ENCODE peak calls at places on chromosomes 11 and 22, in seven cellular contexts. One of them, this sample, is unnamed.

GRCh38 chr11:108568183-108568858 is 25.2 kb downstream of the EXPH5 start:
- DNase-seq in NCI-H524 treated with DMSO at 0.1 percent for 48 hours: no peak
- DNase-seq in CD4-positive, alpha-beta memory T cell: no peak
- DNase-seq in HuH-7.5: no peak
- DNase-seq in T follicular helper cell: no peak
- DNase-seq in activated CD4-positive, alpha-beta T cell treated with anti-CD3 and anti-CD28 coated beads for 4 hours: no peak
- DNase-seq in H54: no peak
- DNase-seq in this sample: no peak

GRCh38 chr11:2655320-2655719 is 44.5 kb downstream of the KCNQ1OT1 start:
- DNase-seq in HuH-7.5: no peak
- DNase-seq in H54: no peak
- DNase-seq in CD4-positive, alpha-beta memory T cell: no peak
- DNase-seq in NCI-H524 treated with DMSO at 0.1 percent for 48 hours: no peak
- DNase-seq in activated CD4-positive, alpha-beta T cell treated with anti-CD3 and anti-CD28 coated beads for 4 hours: no peak
- DNase-seq in T follicular helper cell: no peak
- DNase-seq in this sample: no peak

GRCh38 chr11:63944987-63945386 is 6.2 kb downstream of the NAA40 start:
- DNase-seq in HuH-7.5: peak
- DNase-seq in CD4-positive, alpha-beta memory T cell: no peak
- DNase-seq in H54: no peak
- DNase-seq in activated CD4-positive, alpha-beta T cell treated with anti-CD3 and anti-CD28 coated beads for 4 hours: no peak
- DNase-seq in T follicular helper cell: no peak
- DNase-seq in NCI-H524 treated with DMSO at 0.1 percent for 48 hours: no peak
- DNase-seq in this sample: peak

GRCh38 chr22:24067587-24068376 is 56.7 kb downstream of the CABIN1 start:
- DNase-seq in H54: no peak
- DNase-seq in activated CD4-positive, alpha-beta T cell treated with anti-CD3 and anti-CD28 coated beads for 4 hours: no peak
- DNase-seq in NCI-H524 treated with DMSO at 0.1 percent for 48 hours: no peak
- DNase-seq in CD4-positive, alpha-beta memory T cell: no peak
- DNase-seq in HuH-7.5: no peak
- DNase-seq in T follicular helper cell: no peak
- DNase-seq in this sample: no peak

GRCh38 chr11:78101073-78101472 is 21.4 kb upstream of the NDUFC2 start:
- DNase-seq in CD4-positive, alpha-beta memory T cell: no peak
- DNase-seq in T follicular helper cell: no peak
- DNase-seq in H54: no peak
- DNase-seq in activated CD4-positive, alpha-beta T cell treated with anti-CD3 and anti-CD28 coated beads for 4 hours: no peak
- DNase-seq in HuH-7.5: no peak
- DNase-seq in NCI-H524 treated with DMSO at 0.1 percent for 48 hours: no peak
- DNase-seq in this sample: no peak

GRCh38 chr22:29933619-29934018 is 50.6 kb downstream of the MTMR3 start:
- DNase-seq in activated CD4-positive, alpha-beta T cell treated with anti-CD3 and anti-CD28 coated beads for 4 hours: no peak
- DNase-seq in CD4-positive, alpha-beta memory T cell: no peak
- DNase-seq in HuH-7.5: no peak
- DNase-seq in NCI-H524 treated with DMSO at 0.1 percent for 48 hours: no peak
- DNase-seq in T follicular helper cell: no peak
- DNase-seq in H54: no peak
- DNase-seq in this sample: no peak

GRCh38 chr22:36143066-36143815 is 17.3 kb downstream of the APOL3 start:
- DNase-seq in CD4-positive, alpha-beta memory T cell: no peak
- DNase-seq in NCI-H524 treated with DMSO at 0.1 percent for 48 hours: no peak
- DNase-seq in T follicular helper cell: no peak
- DNase-seq in activated CD4-positive, alpha-beta T cell treated with anti-CD3 and anti-CD28 coated beads for 4 hours: no peak
- DNase-seq in HuH-7.5: no peak
- DNase-seq in H54: no peak
- DNase-seq in this sample: no peak

GRCh38 chr11:131675489-131675888 is 305.1 kb downstream of the NTM start:
- DNase-seq in NCI-H524 treated with DMSO at 0.1 percent for 48 hours: no peak
- DNase-seq in H54: no peak
- DNase-seq in activated CD4-positive, alpha-beta T cell treated with anti-CD3 and anti-CD28 coated beads for 4 hours: no peak
- DNase-seq in HuH-7.5: no peak
- DNase-seq in T follicular helper cell: no peak
- DNase-seq in CD4-positive, alpha-beta memory T cell: no peak
- DNase-seq in this sample: peak

GRCh38 chr11:114367244-114367957 is 32.9 kb downstream of the C11orf71 start:
- DNase-seq in HuH-7.5: no peak
- DNase-seq in T follicular helper cell: no peak
- DNase-seq in H54: no peak
- DNase-seq in activated CD4-positive, alpha-beta T cell treated with anti-CD3 and anti-CD28 coated beads for 4 hours: no peak
- DNase-seq in NCI-H524 treated with DMSO at 0.1 percent for 48 hours: no peak
- DNase-seq in CD4-positive, alpha-beta memory T cell: no peak
- DNase-seq in this sample: no peak

GRCh38 chr22:25645964-25646363 is 81.5 kb downstream of the GRK3 start:
- DNase-seq in HuH-7.5: no peak
- DNase-seq in T follicular helper cell: no peak
- DNase-seq in CD4-positive, alpha-beta memory T cell: no peak
- DNase-seq in H54: peak
- DNase-seq in NCI-H524 treated with DMSO at 0.1 percent for 48 hours: no peak
- DNase-seq in activated CD4-positive, alpha-beta T cell treated with anti-CD3 and anti-CD28 coated beads for 4 hours: no peak
- DNase-seq in this sample: no peak

GRCh38 chr11:69540118-69541000 is 58.9 kb downstream of the LINC01488 start:
- DNase-seq in HuH-7.5: no peak
- DNase-seq in CD4-positive, alpha-beta memory T cell: no peak
- DNase-seq in H54: no peak
- DNase-seq in T follicular helper cell: no peak
- DNase-seq in activated CD4-positive, alpha-beta T cell treated with anti-CD3 and anti-CD28 coated beads for 4 hours: no peak
- DNase-seq in NCI-H524 treated with DMSO at 0.1 percent for 48 hours: no peak
- DNase-seq in this sample: peak

GRCh38 chr22:44497218-44497903 is 672 bp downstream of the RTL6 start:
- DNase-seq in HuH-7.5: no peak
- DNase-seq in CD4-positive, alpha-beta memory T cell: peak
- DNase-seq in NCI-H524 treated with DMSO at 0.1 percent for 48 hours: no peak
- DNase-seq in T follicular helper cell: no peak
- DNase-seq in activated CD4-positive, alpha-beta T cell treated with anti-CD3 and anti-CD28 coated beads for 4 hours: no peak
- DNase-seq in H54: no peak
- DNase-seq in this sample: no peak

GRCh38 chr11:75583710-75584658 is 21.9 kb downstream of the SERPINH1 start:
- DNase-seq in CD4-positive, alpha-beta memory T cell: no peak
- DNase-seq in activated CD4-positive, alpha-beta T cell treated with anti-CD3 and anti-CD28 coated beads for 4 hours: no peak
- DNase-seq in H54: no peak
- DNase-seq in HuH-7.5: peak
- DNase-seq in T follicular helper cell: no peak
- DNase-seq in NCI-H524 treated with DMSO at 0.1 percent for 48 hours: no peak
- DNase-seq in this sample: peak

GRCh38 chr11:27740362-27741024 is 40.2 kb upstream of the BDNF start:
- DNase-seq in activated CD4-positive, alpha-beta T cell treated with anti-CD3 and anti-CD28 coated beads for 4 hours: no peak
- DNase-seq in CD4-positive, alpha-beta memory T cell: no peak
- DNase-seq in NCI-H524 treated with DMSO at 0.1 percent for 48 hours: no peak
- DNase-seq in H54: no peak
- DNase-seq in HuH-7.5: no peak
- DNase-seq in T follicular helper cell: no peak
- DNase-seq in this sample: no peak

GRCh38 chr22:50683086-50683993 is 10.7 kb downstream of the SHANK3 start:
- DNase-seq in activated CD4-positive, alpha-beta T cell treated with anti-CD3 and anti-CD28 coated beads for 4 hours: no peak
- DNase-seq in T follicular helper cell: no peak
- DNase-seq in H54: no peak
- DNase-seq in HuH-7.5: no peak
- DNase-seq in NCI-H524 treated with DMSO at 0.1 percent for 48 hours: no peak
- DNase-seq in CD4-positive, alpha-beta memory T cell: no peak
- DNase-seq in this sample: no peak

GRCh38 chr11:44617671-44618461 is 52.4 kb downstream of the CD82 start:
- DNase-seq in NCI-H524 treated with DMSO at 0.1 percent for 48 hours: no peak
- DNase-seq in CD4-positive, alpha-beta memory T cell: no peak
- DNase-seq in H54: no peak
- DNase-seq in activated CD4-positive, alpha-beta T cell treated with anti-CD3 and anti-CD28 coated beads for 4 hours: no peak
- DNase-seq in HuH-7.5: no peak
- DNase-seq in T follicular helper cell: no peak
- DNase-seq in this sample: no peak

GRCh38 chr11:46701078-46701654 is 335 bp downstream of the ZNF408 start:
- DNase-seq in HuH-7.5: no peak
- DNase-seq in NCI-H524 treated with DMSO at 0.1 percent for 48 hours: no peak
- DNase-seq in activated CD4-positive, alpha-beta T cell treated with anti-CD3 and anti-CD28 coated beads for 4 hours: no peak
- DNase-seq in T follicular helper cell: no peak
- DNase-seq in H54: no peak
- DNase-seq in CD4-positive, alpha-beta memory T cell: no peak
- DNase-seq in this sample: no peak

GRCh38 chr11:121419839-121420238 is 32.3 kb upstream of the SORL1 start:
- DNase-seq in H54: no peak
- DNase-seq in HuH-7.5: no peak
- DNase-seq in CD4-positive, alpha-beta memory T cell: no peak
- DNase-seq in T follicular helper cell: no peak
- DNase-seq in NCI-H524 treated with DMSO at 0.1 percent for 48 hours: no peak
- DNase-seq in activated CD4-positive, alpha-beta T cell treated with anti-CD3 and anti-CD28 coated beads for 4 hours: no peak
- DNase-seq in this sample: no peak

GRCh38 chr11:132981146-132981956 is 551.0 kb downstream of the OPCML start:
- DNase-seq in HuH-7.5: no peak
- DNase-seq in H54: no peak
- DNase-seq in activated CD4-positive, alpha-beta T cell treated with anti-CD3 and anti-CD28 coated beads for 4 hours: no peak
- DNase-seq in NCI-H524 treated with DMSO at 0.1 percent for 48 hours: no peak
- DNase-seq in CD4-positive, alpha-beta memory T cell: no peak
- DNase-seq in T follicular helper cell: no peak
- DNase-seq in this sample: no peak

GRCh38 chr22:19779685-19780268 is 19.2 kb downstream of the TBX1 start:
- DNase-seq in activated CD4-positive, alpha-beta T cell treated with anti-CD3 and anti-CD28 coated beads for 4 hours: no peak
- DNase-seq in HuH-7.5: no peak
- DNase-seq in H54: no peak
- DNase-seq in T follicular helper cell: no peak
- DNase-seq in CD4-positive, alpha-beta memory T cell: no peak
- DNase-seq in NCI-H524 treated with DMSO at 0.1 percent for 48 hours: no peak
- DNase-seq in this sample: peak

GRCh38 chr11:11841121-11841604 is 609 bp upstream of the USP47 start:
- DNase-seq in H54: peak
- DNase-seq in activated CD4-positive, alpha-beta T cell treated with anti-CD3 and anti-CD28 coated beads for 4 hours: no peak
- DNase-seq in CD4-positive, alpha-beta memory T cell: no peak
- DNase-seq in HuH-7.5: peak
- DNase-seq in T follicular helper cell: no peak
- DNase-seq in NCI-H524 treated with DMSO at 0.1 percent for 48 hours: no peak
- DNase-seq in this sample: peak

GRCh38 chr11:43920598-43921419 is 21.6 kb upstream of the C11orf96 start:
- DNase-seq in T follicular helper cell: no peak
- DNase-seq in NCI-H524 treated with DMSO at 0.1 percent for 48 hours: peak
- DNase-seq in CD4-positive, alpha-beta memory T cell: no peak
- DNase-seq in HuH-7.5: peak
- DNase-seq in activated CD4-positive, alpha-beta T cell treated with anti-CD3 and anti-CD28 coated beads for 4 hours: no peak
- DNase-seq in H54: peak
- DNase-seq in this sample: no peak

GRCh38 chr11:69669486-69669885 is 5.7 kb downstream of the LTO1 start:
- DNase-seq in activated CD4-positive, alpha-beta T cell treated with anti-CD3 and anti-CD28 coated beads for 4 hours: no peak
- DNase-seq in T follicular helper cell: no peak
- DNase-seq in CD4-positive, alpha-beta memory T cell: no peak
- DNase-seq in HuH-7.5: no peak
- DNase-seq in NCI-H524 treated with DMSO at 0.1 percent for 48 hours: no peak
- DNase-seq in H54: no peak
- DNase-seq in this sample: no peak

GRCh38 chr11:6474806-6475500 is 1.2 kb upstream of the TRIM3 start:
- DNase-seq in HuH-7.5: no peak
- DNase-seq in T follicular helper cell: no peak
- DNase-seq in H54: peak
- DNase-seq in NCI-H524 treated with DMSO at 0.1 percent for 48 hours: no peak
- DNase-seq in CD4-positive, alpha-beta memory T cell: peak
- DNase-seq in activated CD4-positive, alpha-beta T cell treated with anti-CD3 and anti-CD28 coated beads for 4 hours: no peak
- DNase-seq in this sample: no peak

GRCh38 chr11:844693-845644 is 2.3 kb downstream of the TSPAN4 start:
- DNase-seq in NCI-H524 treated with DMSO at 0.1 percent for 48 hours: no peak
- DNase-seq in T follicular helper cell: no peak
- DNase-seq in HuH-7.5: peak
- DNase-seq in CD4-positive, alpha-beta memory T cell: no peak
- DNase-seq in H54: peak
- DNase-seq in activated CD4-positive, alpha-beta T cell treated with anti-CD3 and anti-CD28 coated beads for 4 hours: no peak
- DNase-seq in this sample: peak

GRCh38 chr22:47213571-47214230 is 451.3 kb downstream of the TBC1D22A start:
- DNase-seq in activated CD4-positive, alpha-beta T cell treated with anti-CD3 and anti-CD28 coated beads for 4 hours: peak
- DNase-seq in CD4-positive, alpha-beta memory T cell: peak
- DNase-seq in T follicular helper cell: peak
- DNase-seq in NCI-H524 treated with DMSO at 0.1 percent for 48 hours: no peak
- DNase-seq in H54: peak
- DNase-seq in HuH-7.5: peak
- DNase-seq in this sample: no peak

GRCh38 chr22:37017356-37017755 is 1.9 kb downstream of the TST start:
- DNase-seq in HuH-7.5: no peak
- DNase-seq in T follicular helper cell: no peak
- DNase-seq in H54: no peak
- DNase-seq in activated CD4-positive, alpha-beta T cell treated with anti-CD3 and anti-CD28 coated beads for 4 hours: no peak
- DNase-seq in CD4-positive, alpha-beta memory T cell: no peak
- DNase-seq in NCI-H524 treated with DMSO at 0.1 percent for 48 hours: no peak
- DNase-seq in this sample: no peak

GRCh38 chr11:64384981-64385952 is 26.3 kb downstream of the RPS6KA4 start:
- DNase-seq in HuH-7.5: no peak
- DNase-seq in H54: no peak
- DNase-seq in NCI-H524 treated with DMSO at 0.1 percent for 48 hours: peak
- DNase-seq in CD4-positive, alpha-beta memory T cell: no peak
- DNase-seq in T follicular helper cell: no peak
- DNase-seq in activated CD4-positive, alpha-beta T cell treated with anti-CD3 and anti-CD28 coated beads for 4 hours: no peak
- DNase-seq in this sample: no peak

GRCh38 chr22:50247748-50248147 is 2.9 kb upstream of the TUBGCP6 start:
- DNase-seq in HuH-7.5: no peak
- DNase-seq in activated CD4-positive, alpha-beta T cell treated with anti-CD3 and anti-CD28 coated beads for 4 hours: peak
- DNase-seq in CD4-positive, alpha-beta memory T cell: no peak
- DNase-seq in NCI-H524 treated with DMSO at 0.1 percent for 48 hours: no peak
- DNase-seq in H54: no peak
- DNase-seq in T follicular helper cell: peak
- DNase-seq in this sample: no peak

GRCh38 chr11:111324277-111324720 is 26.0 kb downstream of the POU2AF3 start:
- DNase-seq in NCI-H524 treated with DMSO at 0.1 percent for 48 hours: no peak
- DNase-seq in activated CD4-positive, alpha-beta T cell treated with anti-CD3 and anti-CD28 coated beads for 4 hours: no peak
- DNase-seq in HuH-7.5: no peak
- DNase-seq in CD4-positive, alpha-beta memory T cell: no peak
- DNase-seq in H54: no peak
- DNase-seq in T follicular helper cell: no peak
- DNase-seq in this sample: no peak

This sample was measured in heart left ventricle.